ENCODE peak calls at places on chromosomes 2 and 18, in nine cellular contexts. U, A, Z, G, B, L, E, X and K are unnamed samples.

GRCh38 chr2:56230171-56230570 is 46.4 kb downstream of the CCDC85A start:
- DNase-seq in U (no peak), A (no peak), Z (no peak), G (peak), B (no peak), L (no peak), E (no peak), X (peak), K (no peak)

GRCh38 chr2:14907014-14907612 is 274.6 kb downstream of the LRATD1 start:
- DNase-seq in U (no peak), A (no peak), Z (no peak), G (no peak), B (no peak), L (no peak), E (no peak), X (no peak), K (no peak)

GRCh38 chr18:63472380-63472779 is 4.4 kb upstream of the SERPINB5 start:
- DNase-seq in U (no peak), A (no peak), Z (no peak), G (no peak), B (no peak), L (no peak), E (no peak), X (peak), K (peak)

GRCh38 chr2:217964658-217965161 is 38.1 kb downstream of the TNS1 start:
- DNase-seq in U (peak), A (no peak), Z (peak), G (no peak), B (no peak), L (no peak), E (no peak), X (no peak), K (no peak)

GRCh38 chr18:22999212-22999611 is 66.1 kb downstream of the RBBP8 start:
- DNase-seq in U (no peak), A (no peak), Z (no peak), G (peak), B (peak), L (no peak), E (no peak), X (no peak), K (no peak)

GRCh38 chr2:70132244-70133126 is 45.2 kb downstream of the PCBP1 start:
- DNase-seq in U (no peak), A (peak), Z (no peak), G (peak), B (peak), L (peak), E (peak), X (peak), K (no peak)

GRCh38 chr2:181646415-181646987 is 10.4 kb downstream of the CERKL start:
- DNase-seq in U (no peak), A (no peak), Z (no peak), G (no peak), B (no peak), L (no peak), E (no peak), X (no peak), K (no peak)

GRCh38 chr18:8814206-8814605 is 108.8 kb downstream of the MTCL1 start:
- DNase-seq in U (no peak), A (peak), Z (no peak), G (peak), B (peak), L (no peak), E (no peak), X (no peak), K (no peak)

GRCh38 chr2:26911911-26912861 is 58.3 kb upstream of the MAPRE3 start:
- DNase-seq in U (no peak), A (no peak), Z (no peak), G (no peak), B (no peak), L (no peak), E (no peak), X (no peak), K (no peak)

GRCh38 chr2:209331291-209331844 is 92.5 kb upstream of the MAP2 start:
- DNase-seq in U (no peak), A (peak), Z (no peak), G (peak), B (peak), L (no peak), E (no peak), X (peak), K (peak)

GRCh38 chr2:98634406-98635092 is 26.2 kb downstream of the UNC50 start:
- DNase-seq in U (no peak), A (peak), Z (no peak), G (no peak), B (no peak), L (no peak), E (no peak), X (peak), K (no peak)

GRCh38 chr2:45885111-45885685 is 233.7 kb downstream of the PRKCE start:
- DNase-seq in U (no peak), A (peak), Z (no peak), G (peak), B (peak), L (no peak), E (no peak), X (no peak), K (no peak)

GRCh38 chr2:176454893-176455810 is 185.9 kb downstream of the MTX2 start:
- DNase-seq in U (peak), A (peak), Z (peak), G (peak), B (peak), L (peak), E (peak), X (peak), K (peak)

GRCh38 chr2:66555076-66555475 is 120.2 kb downstream of the MEIS1 start:
- DNase-seq in U (no peak), A (peak), Z (no peak), G (no peak), B (peak), L (no peak), E (no peak), X (no peak), K (no peak)

GRCh38 chr2:12303181-12304030 is 413.3 kb upstream of the TRIB2 start:
- DNase-seq in U (no peak), A (peak), Z (no peak), G (peak), B (peak), L (no peak), E (no peak), X (no peak), K (no peak)

GRCh38 chr2:217047209-217047998 is 187.5 kb upstream of the TNP1 start:
- DNase-seq in U (no peak), A (peak), Z (no peak), G (peak), B (no peak), L (no peak), E (no peak), X (no peak), K (no peak)

GRCh38 chr2:19762959-19763605 is 138.7 kb downstream of the TTC32 start:
- DNase-seq in U (no peak), A (no peak), Z (no peak), G (no peak), B (no peak), L (no peak), E (no peak), X (no peak), K (no peak)

GRCh38 chr2:217282531-217282930 is 422.7 kb upstream of the TNP1 start:
- DNase-seq in U (no peak), A (no peak), Z (no peak), G (peak), B (no peak), L (no peak), E (no peak), X (peak), K (no peak)

GRCh38 chr2:68833162-68833561 is 38.0 kb downstream of the BMP10 start:
- DNase-seq in U (no peak), A (no peak), Z (no peak), G (no peak), B (no peak), L (no peak), E (no peak), X (no peak), K (no peak)

GRCh38 chr2:127259355-127259754 is 34.6 kb downstream of the ERCC3 start:
- DNase-seq in U (no peak), A (no peak), Z (no peak), G (no peak), B (no peak), L (no peak), E (no peak), X (no peak), K (no peak)

GRCh38 chr2:192070099-192070498 is 124.6 kb downstream of the TMEFF2 start:
- DNase-seq in U (no peak), A (peak), Z (no peak), G (peak), B (peak), L (no peak), E (no peak), X (no peak), K (no peak)

GRCh38 chr18:22475426-22476100 is 57.8 kb upstream of the CTAGE1 start:
- DNase-seq in U (no peak), A (no peak), Z (no peak), G (no peak), B (no peak), L (no peak), E (no peak), X (no peak), K (no peak)

GRCh38 chr2:201451330-201452057 is at the start of the genes STRADB and TRAK2:
- DNase-seq in U (peak), A (peak), Z (peak), G (peak), B (peak), L (peak), E (peak), X (peak), K (peak)
- TF ChIP-seq CTCF in U (peak), A (peak), Z (no peak), G (no peak), B (peak), L (peak), E (peak), X (no peak), K (peak)

GRCh38 chr2:10332402-10333246 is 29.9 kb downstream of the HPCAL1 start:
- DNase-seq in U (no peak), A (no peak), Z (no peak), G (no peak), B (no peak), L (no peak), E (no peak), X (no peak), K (no peak)

GRCh38 chr2:10331702-10332401 is 29.1 kb downstream of the HPCAL1 start:
- DNase-seq in U (no peak), A (no peak), Z (no peak), G (no peak), B (no peak), L (no peak), E (no peak), X (no peak), K (no peak)

GRCh38 chr2:10335046-10335840 is 32.5 kb downstream of the HPCAL1 start:
- DNase-seq in U (no peak), A (no peak), Z (no peak), G (no peak), B (no peak), L (no peak), E (no peak), X (no peak), K (no peak)

GRCh38 chr2:10333966-10334365 is 31.3 kb downstream of the HPCAL1 start:
- DNase-seq in U (no peak), A (no peak), Z (no peak), G (no peak), B (no peak), L (no peak), E (no peak), X (no peak), K (no peak)

GRCh38 chr2:10333247-10333613 is 30.5 kb downstream of the HPCAL1 start:
- DNase-seq in U (no peak), A (no peak), Z (no peak), G (no peak), B (no peak), L (no peak), E (no peak), X (no peak), K (no peak)
- H3K4me3 ChIP-seq in U (no peak), A (no peak), Z (no peak), G (no peak), B (no peak), L (no peak), E (no peak), X (no peak), K (no peak)

DNA sequence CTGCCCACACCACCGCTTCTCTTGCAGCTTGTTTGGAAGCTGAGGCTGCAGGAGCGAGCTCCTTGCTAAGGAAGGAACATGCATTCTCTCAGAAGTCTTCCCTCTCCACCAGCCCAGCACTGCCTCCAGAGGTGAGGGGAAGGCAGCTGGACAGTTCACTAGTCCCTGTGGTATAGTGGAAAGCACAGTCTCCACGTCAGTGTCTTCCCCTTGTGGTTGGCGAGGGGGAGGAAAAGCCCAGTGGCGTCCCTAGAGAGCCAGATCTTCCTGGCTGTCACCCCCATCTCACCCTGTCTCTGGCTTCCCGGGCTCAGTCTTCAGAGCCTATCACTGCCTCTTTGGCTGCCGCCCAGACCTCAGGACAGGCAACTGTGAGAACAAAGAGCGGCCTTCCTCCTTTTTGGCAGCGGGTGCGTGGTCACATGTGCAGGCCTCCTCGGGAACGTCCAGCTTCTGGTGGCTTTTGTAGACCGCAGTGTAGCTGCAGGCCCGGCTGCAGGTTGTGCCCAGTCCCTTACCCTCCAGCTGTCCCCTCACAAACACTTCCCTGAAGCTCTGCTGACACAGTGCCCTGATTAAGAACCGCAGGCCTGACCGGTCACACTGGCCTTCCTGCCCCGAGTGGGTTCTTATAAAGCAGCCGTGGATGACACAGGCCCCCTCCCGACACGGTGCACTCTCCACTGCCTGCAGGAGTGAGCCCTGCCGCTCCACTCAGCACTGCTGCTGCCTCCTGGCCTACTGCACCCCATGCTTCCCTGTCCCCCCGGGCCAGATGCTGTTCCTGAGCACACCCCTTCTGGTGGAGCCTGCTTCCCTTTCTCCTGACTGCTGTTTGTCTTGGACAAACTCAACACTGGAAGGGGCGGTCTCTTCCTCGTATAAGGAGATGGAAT is 90.9 kb downstream of the RNF144A start:
- DNase-seq in U (peak), A (peak), Z (peak), G (peak), B (peak), L (peak), E (peak), X (peak), K (peak)
- TF ChIP-seq CTCF in U (peak), A (peak), Z (peak), G (peak), B (peak), L (peak), E (peak), X (peak), K (peak)

GRCh38 chr18:21117385-21118135 is 5.9 kb upstream of the ROCK1 start:
- DNase-seq in U (no peak), A (peak), Z (no peak), G (peak), B (peak), L (peak), E (no peak), X (no peak), K (no peak)
- H3K4me3 ChIP-seq in U (no peak), A (no peak), Z (no peak), G (no peak), B (no peak), L (no peak), E (no peak), X (no peak), K (no peak)

GRCh38 chr18:55575066-55575465 is 12.9 kb downstream of the TCF4 start:
- DNase-seq in U (no peak), A (no peak), Z (no peak), G (no peak), B (no peak), L (no peak), E (no peak), X (no peak), K (no peak)

GRCh38 chr18:55575949-55576348 is 12.0 kb downstream of the TCF4 start:
- DNase-seq in U (no peak), A (no peak), Z (no peak), G (no peak), B (no peak), L (no peak), E (no peak), X (no peak), K (no peak)

GRCh38 chr18:55579471-55579870 is 8.5 kb downstream of the TCF4 start:
- DNase-seq in U (no peak), A (peak), Z (no peak), G (no peak), B (peak), L (no peak), E (no peak), X (no peak), K (no peak)

GRCh38 chr18:55579888-55580287 is 8.1 kb downstream of the TCF4 start:
- DNase-seq in U (no peak), A (peak), Z (no peak), G (no peak), B (peak), L (no peak), E (no peak), X (no peak), K (no peak)

DNA sequence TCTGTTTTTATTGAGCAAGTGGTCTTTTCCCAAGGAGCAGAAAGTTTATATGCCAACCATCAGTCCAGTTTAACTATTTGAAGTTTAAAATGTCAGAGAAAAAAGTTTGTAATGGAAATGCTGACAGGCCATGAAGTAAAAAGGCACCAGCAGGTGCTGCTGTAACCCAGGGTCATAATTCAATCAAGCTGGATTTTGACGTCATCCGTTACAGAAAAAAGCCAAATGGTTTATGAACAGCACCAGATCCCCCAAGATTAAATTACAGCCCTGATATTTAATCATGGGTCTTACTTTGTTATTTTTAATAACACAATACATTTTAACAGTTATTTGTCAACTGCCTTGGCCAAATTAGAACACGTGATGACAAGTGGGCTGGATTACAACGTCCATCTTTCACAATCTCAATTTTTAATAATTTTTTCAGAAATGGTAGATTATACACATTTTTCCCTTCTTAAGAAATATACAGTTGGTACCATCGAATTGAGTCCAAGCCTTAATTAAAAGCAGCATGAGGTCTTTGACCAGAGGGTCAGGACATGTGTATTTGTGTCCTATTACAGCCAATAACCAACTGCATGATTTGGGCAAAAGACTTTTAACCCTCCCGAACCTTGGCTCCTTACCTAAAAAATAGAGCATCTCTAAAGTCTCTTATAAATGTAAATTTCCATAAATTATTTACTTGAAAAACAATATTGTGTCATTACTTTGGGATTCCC is 10.0 kb downstream of the TCF4 start:
- DNase-seq in U (no peak), A (no peak), Z (no peak), G (no peak), B (no peak), L (no peak), E (no peak), X (no peak), K (no peak)
- TF ChIP-seq CTCF in U (no peak), A (no peak), Z (no peak), G (no peak), B (no peak), L (no peak), E (no peak), X (peak), K (no peak)

GRCh38 chr2:112884869-112885502 is 26.0 kb upstream of the IL37 start:
- DNase-seq in U (no peak), A (peak), Z (no peak), G (no peak), B (peak), L (no peak), E (peak), X (peak), K (no peak)
- H3K4me3 ChIP-seq in U (no peak), A (no peak), Z (no peak), G (no peak), B (no peak), L (no peak), E (no peak), X (no peak), K (no peak)

GRCh38 chr2:178125125-178125524 is 12.9 kb downstream of the RBM45 start:
- DNase-seq in U (no peak), A (no peak), Z (no peak), G (no peak), B (no peak), L (no peak), E (no peak), X (no peak), K (no peak)
- TF ChIP-seq CTCF in U (no peak), A (no peak), Z (no peak), G (no peak), B (no peak), L (no peak), E (no peak), X (no peak), K (no peak)

GRCh38 chr2:102304268-102304667 is 7.1 kb upstream of the IL1RL1 start:
- DNase-seq in U (no peak), A (peak), Z (no peak), G (peak), B (peak), L (no peak), E (no peak), X (peak), K (no peak)

GRCh38 chr2:102303589-102303988 is 7.8 kb upstream of the IL1RL1 start:
- DNase-seq in U (no peak), A (no peak), Z (no peak), G (no peak), B (no peak), L (no peak), E (no peak), X (no peak), K (no peak)

GRCh38 chr2:102302458-102302857 is 8.9 kb upstream of the IL1RL1 start:
- DNase-seq in U (no peak), A (no peak), Z (no peak), G (no peak), B (no peak), L (no peak), E (no peak), X (no peak), K (no peak)

GRCh38 chr2:102304711-102305591 is 6.4 kb upstream of the IL1RL1 start:
- DNase-seq in U (no peak), A (no peak), Z (no peak), G (no peak), B (no peak), L (no peak), E (no peak), X (no peak), K (no peak)

DNA sequence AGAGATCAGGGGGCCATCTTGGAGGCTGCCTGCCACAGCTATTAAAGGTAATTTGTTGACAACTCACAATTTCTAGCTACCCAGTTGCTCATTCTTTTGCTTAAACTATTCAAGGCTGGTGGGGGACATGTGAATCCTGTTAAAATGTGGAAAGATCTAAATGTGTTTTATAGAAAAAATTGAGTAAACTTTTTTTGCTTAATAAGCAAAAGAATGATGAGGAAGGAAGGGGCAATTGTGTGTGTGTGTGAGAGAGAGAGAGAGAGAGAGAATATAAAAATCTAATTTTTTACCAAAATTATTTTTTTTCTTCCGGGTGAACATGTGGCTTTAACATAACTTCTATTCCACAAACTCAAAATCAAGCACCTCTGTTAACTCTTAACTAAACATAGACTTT is 5.2 kb upstream of the IL1RL1 start:
- DNase-seq in U (no peak), A (no peak), Z (no peak), G (no peak), B (no peak), L (no peak), E (no peak), X (no peak), K (no peak)
- H3K4me3 ChIP-seq in U (no peak), A (no peak), Z (no peak), G (no peak), B (no peak), L (no peak), E (no peak), X (no peak), K (no peak)